ENCODE peak calls at places on chromosomes 12 and 14, in six cellular contexts. I is pancreas, X is transverse colon, V is heart left ventricle, N is H9, A is astrocyte. E is an unnamed sample.

GRCh38 chr12:63862187-63863107 is 17.9 kb downstream of the SRGAP1 start:
- DNase-seq in I (peak), A (peak), N (no peak), X (peak), V (peak), E (peak)

GRCh38 chr12:31011746-31012567 is 61.7 kb upstream of the DDX11 start:
- DNase-seq in N (no peak), V (no peak), A (no peak), X (no peak), I (no peak), E (no peak)

GRCh38 chr12:46363582-46364299 is 8.8 kb downstream of the SLC38A2 start:
- DNase-seq in A (no peak), N (no peak), I (no peak), V (no peak), X (no peak), E (no peak)

GRCh38 chr12:27504506-27504905 is 19.5 kb upstream of the PPFIBP1 start:
- DNase-seq in V (no peak), N (no peak), I (no peak), X (no peak), A (no peak), E (no peak)

GRCh38 chr12:14919455-14919854 is 18.9 kb downstream of the ERP27 start:
- DNase-seq in X (no peak), A (no peak), V (no peak), I (no peak), N (no peak), E (no peak)

GRCh38 chr14:80609055-80609454 is 332.5 kb downstream of the CEP128 start:
- DNase-seq in A (no peak), V (no peak), I (no peak), N (no peak), X (no peak), E (no peak)

GRCh38 chr14:77593501-77593911 is 22.9 kb downstream of the SPTLC2 start:
- DNase-seq in I (no peak), N (no peak), X (no peak), A (peak), V (no peak), E (no peak)

GRCh38 chr12:7042847-7043246 is 17.7 kb upstream of the C1S start:
- DNase-seq in V (no peak), N (no peak), A (no peak), I (no peak), X (no peak), E (no peak)

GRCh38 chr12:79155703-79156102 is 291.1 kb downstream of the SYT1 start:
- DNase-seq in X (no peak), N (no peak), I (no peak), V (no peak), A (peak), E (no peak)

GRCh38 chr14:64971452-64971889 is 665 bp downstream of the RAB15 start:
- DNase-seq in X (no peak), I (no peak), V (no peak), N (no peak), A (no peak), E (no peak)

GRCh38 chr14:50062438-50063039 is 53.8 kb downstream of the VCPKMT start:
- DNase-seq in I (peak), A (peak), N (no peak), V (no peak), X (peak), E (no peak)

GRCh38 chr12:93782854-93783253 is 105.7 kb downstream of the CRADD start:
- DNase-seq in N (no peak), A (no peak), I (no peak), X (no peak), V (no peak), E (no peak)

GRCh38 chr14:21267431-21267845 is 1.8 kb downstream of the HNRNPC start:
- DNase-seq in X (no peak), N (no peak), A (no peak), V (no peak), I (no peak), E (no peak)

GRCh38 chr12:91882910-91883309 is 262.7 kb downstream of the BTG1 start:
- DNase-seq in V (no peak), I (no peak), X (no peak), N (no peak), A (no peak), E (no peak)

GRCh38 chr14:94278732-94279131 is 14.3 kb downstream of the SERPINA10 start:
- DNase-seq in V (no peak), X (no peak), N (no peak), A (peak), I (no peak), E (no peak)

GRCh38 chr12:30438526-30439120 is 257.0 kb downstream of the IPO8 start:
- DNase-seq in N (no peak), I (no peak), X (no peak), V (no peak), A (no peak), E (no peak)

GRCh38 chr14:49853572-49854375 is 1.2 kb upstream of the NEMF start:
- DNase-seq in X (peak), I (peak), V (peak), A (peak), N (peak), E (peak)

GRCh38 chr12:51678086-51678724 is 87.2 kb downstream of the SCN8A start:
- DNase-seq in N (peak), V (no peak), X (peak), I (peak), A (peak), E (peak)

GRCh38 chr14:101358726-101359125 is 202.6 kb upstream of the DIO3 start:
- DNase-seq in A (no peak), N (no peak), X (no peak), I (no peak), V (no peak), E (no peak)

GRCh38 chr12:124527861-124528561 is 39.4 kb downstream of the NCOR2 start:
- DNase-seq in N (no peak), I (no peak), V (peak), X (no peak), A (no peak), E (no peak)

GRCh38 chr12:124523071-124523470 is 44.3 kb downstream of the NCOR2 start:
- DNase-seq in A (no peak), V (no peak), X (no peak), N (no peak), I (no peak), E (no peak)

GRCh38 chr12:124524231-124524925 is 43.0 kb downstream of the NCOR2 start:
- DNase-seq in A (peak), V (no peak), I (no peak), X (no peak), N (no peak), E (no peak)

GRCh38 chr12:124525455-124525854 is 42.0 kb downstream of the NCOR2 start:
- DNase-seq in X (no peak), I (no peak), N (no peak), A (no peak), V (no peak), E (no peak)

GRCh38 chr12:124525927-124526692 is 41.3 kb downstream of the NCOR2 start:
- DNase-seq in I (no peak), V (no peak), X (no peak), N (no peak), A (no peak), E (no peak)
- H3K27ac ChIP-seq in I (no peak), V (no peak), X (no peak), N (no peak), A (no peak), E (no peak)

DNA sequence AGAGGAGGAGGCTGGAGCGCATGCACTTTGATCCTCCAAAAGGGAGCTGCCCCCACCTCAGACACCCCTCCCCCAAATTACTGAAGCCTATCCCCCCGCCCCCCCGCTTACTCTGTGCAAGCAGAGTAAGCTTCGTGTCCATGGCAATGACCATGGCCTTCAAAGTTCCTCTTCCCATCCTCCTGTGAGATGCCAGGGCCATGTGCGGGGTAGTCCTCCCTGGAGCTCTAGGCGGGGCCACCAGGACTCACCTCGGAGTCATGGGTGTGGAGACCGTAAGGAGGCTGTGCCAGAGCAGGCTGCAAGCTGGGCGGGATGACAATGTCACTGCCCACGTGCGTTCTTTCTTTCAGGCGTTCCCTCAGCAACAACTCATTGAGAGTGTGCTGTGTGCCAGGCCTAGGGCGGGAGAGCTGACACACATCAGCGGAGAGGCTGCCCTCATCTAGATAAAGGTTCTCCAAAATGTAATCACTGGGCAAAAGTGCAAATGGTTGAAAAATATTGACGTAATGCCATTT is 66.8 kb downstream of the C14orf132 start:
- DNase-seq in N (no peak), I (peak), A (peak), V (no peak), X (peak), E (no peak)
- H3K27ac ChIP-seq in N (no peak), I (no peak), A (no peak), V (no peak), X (peak), E (no peak)

DNA sequence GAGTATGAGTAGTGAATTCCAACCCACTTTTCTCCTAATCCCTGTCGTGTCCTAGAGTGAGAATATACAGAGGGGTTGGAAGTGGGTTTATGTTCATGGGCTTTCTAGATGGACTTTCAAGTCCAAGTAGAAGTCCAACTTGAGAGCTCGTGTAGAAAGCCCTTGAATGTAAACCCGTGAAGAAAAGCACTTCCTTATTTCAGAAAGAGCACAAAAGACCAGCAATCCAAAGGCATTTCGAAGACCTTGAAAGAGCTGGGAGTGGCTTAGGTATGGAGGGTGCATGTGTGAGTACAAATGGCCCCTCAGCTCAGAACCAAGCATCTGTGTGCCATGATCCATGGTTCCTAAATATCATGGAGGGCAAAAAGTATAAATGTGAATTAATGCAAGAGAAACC is 160.7 kb downstream of the ETV6 start:
- DNase-seq in I (no peak), V (no peak), X (no peak), N (no peak), A (no peak), E (no peak)
- H3K27ac ChIP-seq in I (peak), V (no peak), X (peak), N (no peak), A (no peak), E (no peak)

GRCh38 chr14:68768316-68768715 is 24.6 kb downstream of the ZFP36L1 start:
- DNase-seq in X (no peak), V (no peak), A (no peak), I (no peak), N (no peak), E (no peak)

GRCh38 chr14:68770051-68770450 is 22.8 kb downstream of the ZFP36L1 start:
- DNase-seq in N (no peak), V (no peak), A (no peak), I (no peak), X (no peak), E (no peak)

GRCh38 chr14:68771631-68772030 is 21.2 kb downstream of the ZFP36L1 start:
- DNase-seq in N (no peak), I (no peak), V (peak), X (no peak), A (no peak), E (no peak)

GRCh38 chr14:68772761-68773381 is 20.0 kb downstream of the ZFP36L1 start:
- DNase-seq in X (no peak), N (no peak), I (no peak), A (no peak), V (no peak), E (no peak)

DNA sequence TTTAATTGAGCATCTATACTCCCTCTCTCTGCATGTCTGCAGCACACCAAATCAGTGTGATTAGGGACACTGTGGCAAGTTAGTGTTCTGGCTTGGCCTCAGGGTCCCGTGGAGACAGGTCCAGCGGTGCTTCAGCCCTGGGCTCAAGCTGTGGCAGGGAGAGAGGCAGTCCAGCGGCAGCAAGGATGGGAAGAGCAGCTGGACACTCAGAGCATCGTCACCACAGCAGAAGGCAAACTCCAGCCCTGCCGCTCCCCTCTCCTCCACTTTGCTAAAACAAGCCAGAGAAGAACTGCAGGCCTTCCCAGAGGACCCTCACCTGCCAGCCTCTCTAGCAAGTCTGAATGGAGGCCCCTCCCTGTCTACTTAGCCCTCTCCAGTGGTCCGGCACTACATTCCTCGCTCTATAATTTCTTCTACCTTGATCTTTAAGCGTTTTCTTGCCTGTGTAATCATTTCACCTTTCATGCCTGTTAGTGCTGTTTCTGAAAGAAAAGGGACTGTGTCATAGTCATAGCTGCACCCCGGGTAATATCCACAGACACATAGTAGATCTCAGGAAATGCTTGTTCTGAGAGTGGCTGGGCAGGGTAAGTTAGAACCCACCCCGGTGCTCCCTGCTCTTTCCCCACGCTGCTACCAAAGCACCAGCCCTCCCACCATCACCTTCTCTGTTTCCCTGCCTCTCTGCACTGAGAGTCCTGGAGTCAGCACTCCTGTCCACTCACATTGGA is 22.1 kb downstream of the ZFP36L1 start:
- DNase-seq in V (no peak), N (no peak), I (no peak), A (no peak), X (no peak), E (no peak)
- H3K27ac ChIP-seq in V (peak), N (no peak), I (no peak), A (no peak), X (no peak), E (no peak)

DNA sequence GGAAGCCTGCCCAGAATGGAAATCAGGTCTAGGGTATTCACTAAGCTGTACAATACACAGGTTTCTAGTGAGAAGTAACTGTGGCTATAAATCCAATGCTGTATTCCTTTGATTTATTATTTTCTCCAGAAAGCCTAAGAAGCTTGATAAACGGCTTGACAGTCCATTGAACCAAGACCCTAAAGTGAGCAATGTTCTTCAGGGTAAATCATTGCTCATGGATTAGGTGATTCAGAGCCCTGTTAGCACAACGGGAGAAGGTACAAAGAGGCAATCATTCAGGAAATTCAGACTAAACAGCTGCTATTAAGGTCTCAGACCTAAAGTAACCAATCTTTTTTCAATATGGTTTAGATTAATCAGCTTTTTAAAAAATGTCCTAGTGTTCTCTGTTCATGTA is 198.6 kb downstream of the ANO2 start:
- DNase-seq in X (no peak), V (no peak), A (no peak), N (no peak), I (no peak), E (no peak)
- H3K27ac ChIP-seq in X (no peak), V (no peak), A (no peak), N (no peak), I (no peak), E (no peak)

DNA sequence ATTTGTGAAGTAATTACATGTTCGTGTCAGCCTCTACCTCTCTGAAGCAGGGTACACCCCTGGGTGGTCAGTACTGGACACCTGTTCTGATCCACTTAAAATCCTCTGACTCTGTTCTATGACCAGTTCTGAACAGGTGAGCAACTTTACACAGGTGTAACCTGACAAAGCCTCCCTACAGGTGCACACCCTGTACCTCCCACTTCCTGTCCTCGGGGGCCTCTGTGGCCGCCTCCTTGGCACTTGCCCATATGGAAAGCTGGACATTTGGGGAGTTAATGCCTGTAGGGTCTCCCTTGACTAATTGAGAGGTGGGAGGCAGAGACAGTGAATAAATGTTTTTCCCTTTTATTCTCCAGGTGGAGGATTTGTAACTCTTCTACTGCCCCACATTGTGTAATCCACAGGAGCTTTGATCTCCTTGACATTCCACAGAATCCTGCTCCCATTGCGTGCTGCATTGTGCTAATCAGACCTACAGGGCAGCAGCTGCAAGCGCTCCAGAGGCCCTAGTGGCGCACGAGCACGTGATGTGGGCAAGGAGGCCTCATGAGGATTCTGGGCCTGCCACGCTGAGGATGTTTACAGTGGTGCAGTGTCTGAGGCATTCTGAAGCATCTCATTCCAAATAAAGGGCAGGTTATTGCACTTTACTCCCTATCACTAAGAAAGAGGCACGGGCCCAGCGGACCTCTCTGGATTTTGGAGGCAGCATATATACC is 45.8 kb upstream of the BATF start:
- DNase-seq in A (no peak), N (peak), I (no peak), X (peak), V (no peak), E (peak)
- H3K27ac ChIP-seq in A (no peak), N (no peak), I (no peak), X (peak), V (no peak), E (no peak)

DNA sequence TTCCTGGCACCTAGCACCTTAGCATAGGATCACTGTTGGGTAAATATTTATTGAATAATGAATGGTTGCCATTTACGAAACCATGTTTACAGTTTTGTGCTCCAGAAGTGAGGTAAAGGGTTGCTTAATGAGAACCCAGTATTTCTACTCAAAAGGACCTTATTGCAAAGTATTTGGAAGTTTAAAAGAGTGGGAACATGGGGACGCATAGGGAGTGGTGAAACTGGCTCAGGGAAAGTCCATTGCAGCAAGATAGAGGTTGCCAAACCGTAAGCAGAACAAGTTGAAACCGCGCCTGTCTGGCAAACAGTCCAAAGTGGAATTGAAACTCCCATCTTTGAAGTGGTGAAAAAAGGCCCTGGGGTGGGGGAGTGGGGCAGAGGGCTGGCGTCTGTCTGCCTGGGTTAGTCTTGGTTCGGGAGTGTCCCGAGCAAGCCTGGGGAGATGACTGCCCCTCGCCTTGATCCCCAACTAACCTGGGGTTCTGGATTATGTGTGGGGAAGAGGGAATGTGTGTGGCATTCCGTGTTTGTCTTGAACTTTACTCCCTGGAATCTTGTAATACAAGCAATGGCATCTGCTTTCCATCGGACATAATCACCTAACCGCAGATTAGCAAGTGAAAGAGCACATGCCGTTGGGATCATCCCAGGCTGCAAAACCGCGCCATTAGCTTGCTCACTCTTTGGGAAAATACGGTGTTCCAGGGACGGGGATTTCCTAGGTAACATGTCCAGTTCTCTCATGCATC is 7.2 kb downstream of the ALDH2 start:
- DNase-seq in X (peak), V (peak), N (no peak), A (peak), I (peak), E (peak)
- H3K27ac ChIP-seq in X (peak), V (peak), N (no peak), A (no peak), I (peak), E (peak)

DNA sequence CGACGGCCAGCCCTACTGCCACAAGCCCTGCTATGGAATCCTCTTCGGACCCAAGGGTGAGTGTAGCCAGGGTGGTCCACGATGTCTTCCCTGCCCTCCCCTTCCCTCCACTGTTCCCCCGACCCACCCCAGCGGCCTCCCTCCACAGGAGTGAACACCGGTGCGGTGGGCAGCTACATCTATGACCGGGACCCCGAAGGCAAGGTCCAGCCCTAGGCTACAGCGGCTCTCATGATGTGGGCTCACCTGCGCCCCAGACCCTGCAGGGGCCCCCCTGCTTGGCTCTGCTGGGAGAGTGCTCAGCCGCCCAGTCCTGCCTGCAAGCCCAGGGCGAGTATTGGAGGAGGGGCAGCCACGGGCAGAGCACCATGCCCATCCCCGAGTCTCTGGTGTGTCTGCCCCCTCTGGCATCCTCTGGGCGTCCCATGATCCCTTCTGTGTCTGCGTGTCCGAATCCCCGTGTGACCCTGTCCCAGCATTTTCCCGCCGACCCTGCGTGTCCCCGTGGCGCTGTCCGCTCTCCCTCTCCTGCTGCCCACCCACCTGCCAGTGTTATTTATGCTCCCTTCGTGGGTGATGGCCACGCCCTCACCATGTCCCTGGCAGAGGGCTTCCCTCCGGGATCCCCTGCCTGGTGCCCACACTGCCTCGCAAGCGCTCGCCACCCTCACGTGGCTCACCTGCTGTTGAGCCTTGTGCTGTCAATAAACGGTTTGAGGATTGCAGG is 5.0 kb downstream of the CRIP2 start:
- DNase-seq in X (no peak), V (no peak), N (no peak), A (no peak), I (no peak), E (no peak)
- H3K27ac ChIP-seq in X (peak), V (no peak), N (no peak), A (no peak), I (no peak), E (no peak)